ENCODE peak calls at places on chromosome 18, in nine cellular contexts. X, V, S, P, Y, U, G, R and J are unnamed samples.

GRCh38 chr18:35245719-35246317 is 5.0 kb downstream of the ZNF397 start:
- DNase-seq in X (no peak), V (no peak), S (no peak), P (no peak), Y (no peak), U (no peak), G (no peak), R (no peak), J (no peak)

GRCh38 chr18:24014062-24014985 is at the start of gene TTC39C:
- DNase-seq in X (peak), V (peak), S (no peak), P (peak), Y (peak), U (peak), G (peak), R (peak), J (no peak)

GRCh38 chr18:26190506-26190905 is 35.7 kb upstream of the TAF4B start:
- DNase-seq in X (no peak), V (no peak), S (peak), P (no peak), Y (no peak), U (no peak), G (no peak), R (peak), J (no peak)

GRCh38 chr18:78994531-78994930 is 14.9 kb downstream of the SALL3 start:
- DNase-seq in X (no peak), V (no peak), S (no peak), P (no peak), Y (no peak), U (no peak), G (no peak), R (no peak), J (no peak)

GRCh38 chr18:63336366-63337099 is 17.0 kb upstream of the BCL2 start:
- DNase-seq in X (no peak), V (peak), S (no peak), P (no peak), Y (peak), U (no peak), G (peak), R (no peak), J (peak)

GRCh38 chr18:79222790-79223189 is 153.6 kb downstream of the ATP9B start:
- DNase-seq in X (no peak), V (no peak), S (no peak), P (no peak), Y (no peak), U (no peak), G (no peak), R (no peak), J (no peak)

GRCh38 chr18:49090901-49091300 is 140.1 kb upstream of the SMAD7 start:
- DNase-seq in X (no peak), V (no peak), S (no peak), P (no peak), Y (no peak), U (no peak), G (no peak), R (no peak), J (no peak)

GRCh38 chr18:36594621-36595020 is 234.2 kb downstream of the TPGS2 start:
- DNase-seq in X (no peak), V (no peak), S (no peak), P (no peak), Y (no peak), U (no peak), G (no peak), R (no peak), J (no peak)

GRCh38 chr18:78797499-78797898 is 182.1 kb upstream of the SALL3 start:
- DNase-seq in X (no peak), V (no peak), S (no peak), P (no peak), Y (no peak), U (no peak), G (no peak), R (no peak), J (no peak)

GRCh38 chr18:7117390-7118355 is at the start of gene LAMA1:
- DNase-seq in X (no peak), V (peak), S (no peak), P (no peak), Y (no peak), U (peak), G (peak), R (no peak), J (no peak)

GRCh38 chr18:31566576-31567306 is 24.9 kb upstream of the TTR start:
- DNase-seq in X (no peak), V (no peak), S (no peak), P (no peak), Y (no peak), U (no peak), G (no peak), R (no peak), J (no peak)

GRCh38 chr18:31562726-31563125 is 29.0 kb upstream of the TTR start:
- DNase-seq in X (no peak), V (no peak), S (no peak), P (no peak), Y (no peak), U (no peak), G (no peak), R (no peak), J (no peak)

GRCh38 chr18:31565782-31566512 is 25.7 kb upstream of the TTR start:
- DNase-seq in X (no peak), V (no peak), S (no peak), P (no peak), Y (no peak), U (no peak), G (no peak), R (no peak), J (no peak)

GRCh38 chr18:31565345-31565744 is 26.3 kb upstream of the TTR start:
- DNase-seq in X (no peak), V (no peak), S (no peak), P (no peak), Y (no peak), U (no peak), G (no peak), R (no peak), J (no peak)

GRCh38 chr18:31563778-31564177 is 27.9 kb upstream of the TTR start:
- DNase-seq in X (no peak), V (peak), S (no peak), P (no peak), Y (no peak), U (no peak), G (no peak), R (no peak), J (no peak)
- TF ChIP-seq CTCF in X (no peak), V (peak), S (no peak), P (no peak), Y (no peak), U (no peak), G (no peak), R (peak), J (no peak)

GRCh38 chr18:58908006-58908405 is 43.3 kb downstream of the ZNF532 start:
- DNase-seq in X (no peak), V (no peak), S (no peak), P (no peak), Y (no peak), U (no peak), G (no peak), R (no peak), J (no peak)

GRCh38 chr18:58909521-58909920 is 44.8 kb downstream of the ZNF532 start:
- DNase-seq in X (no peak), V (no peak), S (no peak), P (no peak), Y (no peak), U (no peak), G (no peak), R (no peak), J (no peak)

GRCh38 chr18:58915006-58915799 is 50.5 kb downstream of the ZNF532 start:
- DNase-seq in X (no peak), V (no peak), S (no peak), P (no peak), Y (peak), U (no peak), G (no peak), R (no peak), J (peak)

GRCh38 chr18:58911241-58911640 is 46.6 kb downstream of the ZNF532 start:
- DNase-seq in X (no peak), V (no peak), S (no peak), P (no peak), Y (no peak), U (no peak), G (peak), R (no peak), J (no peak)

DNA sequence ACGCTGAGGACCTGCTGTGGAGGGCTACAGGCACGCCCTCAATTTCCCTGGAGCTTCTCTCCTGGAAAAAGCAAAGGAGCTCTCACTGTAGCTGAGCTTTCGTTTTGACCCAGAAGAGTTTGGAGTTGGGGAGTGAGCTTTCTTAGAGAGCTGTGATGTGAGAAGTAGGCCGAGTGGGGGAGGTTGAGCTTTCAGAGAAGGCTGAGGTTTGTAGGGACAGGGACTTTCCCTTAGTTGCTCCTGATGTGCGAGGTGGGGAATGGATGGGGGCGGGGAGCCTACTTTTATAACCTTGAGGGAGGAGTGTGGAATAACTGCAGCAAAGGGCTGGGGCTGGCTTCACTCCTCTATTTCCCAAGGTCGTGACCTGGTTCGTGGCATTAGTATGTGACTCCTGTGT is 47.1 kb downstream of the ZNF532 start:
- DNase-seq in X (no peak), V (peak), S (no peak), P (no peak), Y (peak), U (no peak), G (peak), R (no peak), J (no peak)
- H3K4me3 ChIP-seq in X (peak), V (no peak), S (no peak), P (no peak), Y (no peak), U (peak), G (no peak), R (no peak), J (no peak)

GRCh38 chr18:77072566-77072965 is 60.0 kb downstream of the MBP start:
- DNase-seq in X (no peak), V (no peak), S (no peak), P (no peak), Y (no peak), U (no peak), G (no peak), R (no peak), J (no peak)

GRCh38 chr18:77071711-77072292 is 60.8 kb downstream of the MBP start:
- DNase-seq in X (no peak), V (peak), S (no peak), P (no peak), Y (peak), U (no peak), G (peak), R (no peak), J (peak)

GRCh38 chr18:77076111-77076510 is 56.5 kb downstream of the MBP start:
- DNase-seq in X (no peak), V (no peak), S (no peak), P (no peak), Y (no peak), U (no peak), G (no peak), R (no peak), J (no peak)

GRCh38 chr18:77073336-77074093 is 59.1 kb downstream of the MBP start:
- DNase-seq in X (no peak), V (no peak), S (no peak), P (no peak), Y (no peak), U (no peak), G (no peak), R (no peak), J (no peak)

DNA sequence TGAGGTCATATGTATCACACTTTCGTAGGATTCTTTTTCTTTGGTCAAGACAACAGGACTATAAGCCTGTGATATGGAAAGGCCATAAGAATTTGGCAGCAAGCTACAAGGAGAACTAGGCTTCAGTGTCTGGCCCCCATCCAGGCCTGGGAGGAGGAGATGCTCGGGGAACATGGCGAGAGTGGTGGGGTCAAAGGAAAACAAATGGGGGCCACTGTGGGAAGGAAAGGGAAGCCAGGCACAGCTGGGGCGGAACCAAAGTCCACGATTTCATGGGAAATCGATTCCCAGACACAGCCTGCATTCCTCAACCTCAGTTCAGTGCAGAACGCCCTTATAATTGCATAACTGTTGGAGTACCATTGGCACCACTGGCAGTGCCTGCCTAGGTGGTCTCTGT is 58.2 kb downstream of the MBP start:
- DNase-seq in X (no peak), V (no peak), S (no peak), P (no peak), Y (no peak), U (no peak), G (no peak), R (no peak), J (no peak)
- TF ChIP-seq CTCF in X (no peak), V (no peak), S (no peak), P (no peak), Y (no peak), U (no peak), G (no peak), R (no peak), J (no peak)

GRCh38 chr18:59144483-59144882 is 4.8 kb downstream of the SEC11C start:
- DNase-seq in X (no peak), V (no peak), S (no peak), P (no peak), Y (no peak), U (no peak), G (no peak), R (no peak), J (no peak)
- H3K4me3 ChIP-seq in X (no peak), V (no peak), S (no peak), P (no peak), Y (no peak), U (no peak), G (no peak), R (no peak), J (no peak)

DNA sequence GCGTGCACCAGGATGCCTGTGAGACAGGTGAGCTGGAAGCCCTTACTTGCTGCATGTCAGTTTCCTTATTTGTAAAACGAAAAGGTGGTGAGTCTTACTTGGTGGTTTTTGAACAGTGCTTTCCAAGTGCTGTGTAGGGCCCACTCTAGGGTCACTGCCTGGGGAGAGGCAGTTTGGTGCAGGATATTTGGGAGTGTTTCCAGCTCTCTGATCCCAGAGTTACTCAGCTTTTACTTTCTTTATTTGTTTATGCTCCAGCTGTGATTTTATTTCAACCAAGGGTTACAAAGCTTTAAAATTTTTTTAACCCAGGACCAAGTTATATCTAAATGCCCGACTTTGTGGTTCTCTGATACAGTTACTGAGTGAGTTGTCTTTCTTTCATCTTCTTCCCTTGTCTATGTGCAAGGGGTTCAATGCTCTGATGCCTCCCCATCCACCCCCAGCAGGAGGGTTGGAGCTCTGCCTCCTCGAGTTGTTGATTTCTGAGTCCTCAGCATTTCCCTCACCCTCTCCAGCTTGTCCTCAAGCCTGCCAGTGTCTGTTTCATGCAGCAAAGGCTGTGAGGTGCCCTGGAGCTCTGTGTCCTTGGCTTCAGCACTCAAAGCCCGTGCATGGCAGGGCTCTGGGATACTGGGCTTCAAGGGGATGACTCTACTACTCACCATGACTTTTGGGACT is 236.6 kb downstream of the SETBP1 start:
- DNase-seq in X (no peak), V (no peak), S (no peak), P (no peak), Y (peak), U (peak), G (no peak), R (no peak), J (peak)
- TF ChIP-seq CTCF in X (no peak), V (no peak), S (no peak), P (no peak), Y (no peak), U (no peak), G (no peak), R (no peak), J (no peak)

GRCh38 chr18:55319517-55319905 is 268.5 kb downstream of the TCF4 start:
- DNase-seq in X (no peak), V (peak), S (no peak), P (no peak), Y (peak), U (no peak), G (peak), R (no peak), J (no peak)

GRCh38 chr18:55317832-55318231 is 270.2 kb downstream of the TCF4 start:
- DNase-seq in X (no peak), V (no peak), S (no peak), P (no peak), Y (peak), U (no peak), G (no peak), R (no peak), J (no peak)

GRCh38 chr18:55316615-55317184 is 271.3 kb downstream of the TCF4 start:
- DNase-seq in X (no peak), V (no peak), S (no peak), P (no peak), Y (no peak), U (no peak), G (no peak), R (no peak), J (no peak)

GRCh38 chr18:55318864-55319516 is 269.0 kb downstream of the TCF4 start:
- DNase-seq in X (no peak), V (peak), S (no peak), P (no peak), Y (peak), U (no peak), G (peak), R (no peak), J (no peak)

GRCh38 chr18:55317322-55317721 is 270.7 kb downstream of the TCF4 start:
- DNase-seq in X (no peak), V (no peak), S (no peak), P (no peak), Y (no peak), U (no peak), G (no peak), R (no peak), J (no peak)
- H3K4me3 ChIP-seq in X (no peak), V (no peak), S (peak), P (no peak), Y (no peak), U (no peak), G (no peak), R (peak), J (no peak)

GRCh38 chr18:57959278-57959677 is 84.7 kb upstream of the NEDD4L start:
- DNase-seq in X (no peak), V (peak), S (peak), P (no peak), Y (peak), U (no peak), G (peak), R (peak), J (no peak)
- TF ChIP-seq CTCF in X (no peak), V (peak), S (peak), P (no peak), Y (peak), U (peak), G (peak), R (peak), J (peak)

GRCh38 chr18:55763805-55764204 is 175.8 kb upstream of the TCF4 start:
- DNase-seq in X (no peak), V (no peak), S (no peak), P (no peak), Y (peak), U (no peak), G (peak), R (no peak), J (no peak)
- H3K4me3 ChIP-seq in X (no peak), V (no peak), S (no peak), P (no peak), Y (no peak), U (no peak), G (no peak), R (no peak), J (no peak)

GRCh38 chr18:59268722-59269562 is 4.3 kb downstream of the RAX start:
- DNase-seq in X (no peak), V (peak), S (no peak), P (no peak), Y (no peak), U (peak), G (no peak), R (no peak), J (no peak)
- TF ChIP-seq CTCF in X (no peak), V (no peak), S (peak), P (no peak), Y (no peak), U (no peak), G (peak), R (no peak), J (no peak)

GRCh38 chr18:21833619-21834300 is 93.2 kb downstream of the MIB1 start:
- DNase-seq in X (no peak), V (peak), S (no peak), P (no peak), Y (no peak), U (no peak), G (no peak), R (no peak), J (no peak)

GRCh38 chr18:21826641-21827302 is 86.2 kb downstream of the MIB1 start:
- DNase-seq in X (no peak), V (no peak), S (no peak), P (no peak), Y (no peak), U (no peak), G (no peak), R (no peak), J (no peak)

GRCh38 chr18:21830533-21830932 is 89.9 kb downstream of the MIB1 start:
- DNase-seq in X (no peak), V (no peak), S (no peak), P (no peak), Y (no peak), U (no peak), G (no peak), R (no peak), J (no peak)

GRCh38 chr18:21834301-21834660 is 93.7 kb downstream of the MIB1 start:
- DNase-seq in X (no peak), V (peak), S (no peak), P (no peak), Y (no peak), U (no peak), G (peak), R (no peak), J (no peak)

GRCh38 chr18:21831413-21831831 is 90.8 kb downstream of the MIB1 start:
- DNase-seq in X (peak), V (peak), S (no peak), P (no peak), Y (no peak), U (no peak), G (peak), R (no peak), J (no peak)
- H3K4me3 ChIP-seq in X (peak), V (peak), S (no peak), P (peak), Y (no peak), U (no peak), G (no peak), R (no peak), J (no peak)